ENCODE peak calls at places on chromosomes 5 and 9, in five cellular contexts. One of them, this sample, is unnamed.

GRCh38 chr9:93022721-93023520 is 35.6 kb upstream of the SUSD3 start:
- DNase-seq in transverse colon: no peak
- DNase-seq in cardiac muscle cell: no peak
- DNase-seq in ovary: peak
- DNase-seq in IMR-90: no peak
- DNase-seq in this sample: no peak

GRCh38 chr5:59587489-59588337 is 305.8 kb downstream of the PDE4D start:
- DNase-seq in ovary: no peak
- DNase-seq in cardiac muscle cell: peak
- DNase-seq in IMR-90: peak
- DNase-seq in transverse colon: peak
- DNase-seq in this sample: peak

GRCh38 chr9:80041821-80042220 is 470.1 kb downstream of the TLE4 start:
- DNase-seq in IMR-90: no peak
- DNase-seq in ovary: no peak
- DNase-seq in cardiac muscle cell: no peak
- DNase-seq in transverse colon: no peak
- DNase-seq in this sample: no peak

GRCh38 chr9:84216151-84216550 is 124.4 kb downstream of the SLC28A3 start:
- DNase-seq in cardiac muscle cell: no peak
- DNase-seq in ovary: no peak
- DNase-seq in IMR-90: peak
- DNase-seq in transverse colon: no peak
- DNase-seq in this sample: no peak

GRCh38 chr9:21395778-21396717 is 10.8 kb upstream of the IFNA2 start:
- DNase-seq in ovary: peak
- DNase-seq in IMR-90: no peak
- DNase-seq in transverse colon: peak
- DNase-seq in cardiac muscle cell: peak
- DNase-seq in this sample: peak

GRCh38 chr9:84716217-84716616 is 46.7 kb downstream of the NTRK2 start:
- DNase-seq in IMR-90: no peak
- DNase-seq in ovary: no peak
- DNase-seq in transverse colon: no peak
- DNase-seq in cardiac muscle cell: no peak
- DNase-seq in this sample: no peak

GRCh38 chr9:105027082-105027481 is 99.1 kb upstream of the ABCA1 start:
- DNase-seq in ovary: no peak
- DNase-seq in cardiac muscle cell: no peak
- DNase-seq in IMR-90: no peak
- DNase-seq in transverse colon: no peak
- DNase-seq in this sample: no peak

GRCh38 chr9:110255417-110256141 is 728 bp downstream of the TXN start:
- DNase-seq in transverse colon: peak
- DNase-seq in IMR-90: peak
- DNase-seq in ovary: peak
- DNase-seq in cardiac muscle cell: peak
- DNase-seq in this sample: peak

GRCh38 chr5:38468202-38468656 is 88.2 kb downstream of the LIFR start:
- DNase-seq in IMR-90: peak
- DNase-seq in ovary: no peak
- DNase-seq in transverse colon: no peak
- DNase-seq in cardiac muscle cell: no peak
- DNase-seq in this sample: no peak

GRCh38 chr5:137575847-137576246 is 76.7 kb upstream of the SPOCK1 start:
- DNase-seq in ovary: no peak
- DNase-seq in transverse colon: no peak
- DNase-seq in IMR-90: no peak
- DNase-seq in cardiac muscle cell: no peak
- DNase-seq in this sample: no peak

GRCh38 chr9:78923966-78924659 is 627.2 kb downstream of the PSAT1 start:
- DNase-seq in ovary: no peak
- DNase-seq in transverse colon: no peak
- DNase-seq in cardiac muscle cell: no peak
- DNase-seq in IMR-90: no peak
- DNase-seq in this sample: no peak

GRCh38 chr9:83669067-83669466 is 38.7 kb downstream of the UBQLN1 start:
- DNase-seq in IMR-90: peak
- DNase-seq in ovary: no peak
- DNase-seq in cardiac muscle cell: no peak
- DNase-seq in transverse colon: no peak
- DNase-seq in this sample: no peak

DNA sequence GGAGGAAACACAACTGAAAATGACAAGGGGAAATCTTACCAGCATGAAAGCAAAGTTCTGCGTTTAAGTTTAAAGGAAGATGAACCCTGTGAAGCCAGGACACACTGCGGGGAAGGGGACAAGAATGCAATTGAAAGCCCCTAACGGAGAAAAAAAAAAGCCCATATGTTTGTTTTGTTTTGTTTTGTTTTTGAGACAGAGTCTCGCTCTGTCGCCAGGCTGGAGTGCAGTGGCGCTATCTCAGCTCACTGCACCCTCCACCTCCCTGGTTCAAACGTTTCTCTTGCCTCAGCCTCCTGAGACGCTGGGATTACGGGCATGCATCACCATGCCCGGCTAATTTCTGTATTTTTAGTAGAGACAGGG is 2.9 kb downstream of the STK10 start:
- DNase-seq in ovary: no peak
- DNase-seq in transverse colon: no peak
- DNase-seq in cardiac muscle cell: no peak
- DNase-seq in IMR-90: no peak
- DNase-seq in this sample: no peak
- H3K27ac ChIP-seq in ovary: no peak
- H3K27ac ChIP-seq in transverse colon: peak
- H3K27ac ChIP-seq in cardiac muscle cell: no peak
- H3K27ac ChIP-seq in IMR-90: no peak
- H3K27ac ChIP-seq in this sample: peak

GRCh38 chr9:128416432-128417019 is 4.1 kb upstream of the CERCAM start:
- DNase-seq in IMR-90: no peak
- DNase-seq in ovary: no peak
- DNase-seq in transverse colon: no peak
- DNase-seq in cardiac muscle cell: no peak
- DNase-seq in this sample: no peak

GRCh38 chr9:128412120-128412790 is 8.4 kb upstream of the CERCAM start:
- DNase-seq in IMR-90: peak
- DNase-seq in transverse colon: peak
- DNase-seq in ovary: no peak
- DNase-seq in cardiac muscle cell: peak
- DNase-seq in this sample: peak

GRCh38 chr9:128415222-128415621 is 5.4 kb upstream of the CERCAM start:
- DNase-seq in ovary: no peak
- DNase-seq in transverse colon: no peak
- DNase-seq in IMR-90: no peak
- DNase-seq in cardiac muscle cell: no peak
- DNase-seq in this sample: no peak

GRCh38 chr9:128416014-128416413 is 4.6 kb upstream of the CERCAM start:
- DNase-seq in transverse colon: no peak
- DNase-seq in cardiac muscle cell: no peak
- DNase-seq in ovary: no peak
- DNase-seq in IMR-90: no peak
- DNase-seq in this sample: no peak

GRCh38 chr9:128414461-128414860 is 6.2 kb upstream of the CERCAM start:
- DNase-seq in cardiac muscle cell: no peak
- DNase-seq in IMR-90: no peak
- DNase-seq in transverse colon: no peak
- DNase-seq in ovary: no peak
- DNase-seq in this sample: no peak
- TF ChIP-seq CTCF in cardiac muscle cell: peak
- TF ChIP-seq CTCF in IMR-90: peak
- TF ChIP-seq CTCF in transverse colon: no peak
- TF ChIP-seq CTCF in ovary: no peak
- TF ChIP-seq CTCF in this sample: no peak

GRCh38 chr9:126665696-126666035 is 51.9 kb downstream of the LMX1B start:
- DNase-seq in cardiac muscle cell: no peak
- DNase-seq in IMR-90: no peak
- DNase-seq in ovary: no peak
- DNase-seq in transverse colon: no peak
- DNase-seq in this sample: no peak
- H3K4me3 ChIP-seq in cardiac muscle cell: no peak
- H3K4me3 ChIP-seq in IMR-90: no peak
- H3K4me3 ChIP-seq in ovary: no peak
- H3K4me3 ChIP-seq in transverse colon: no peak
- H3K4me3 ChIP-seq in this sample: no peak

GRCh38 chr9:112047538-112048066 is 127.5 kb downstream of the SUSD1 start:
- DNase-seq in cardiac muscle cell: no peak
- DNase-seq in ovary: no peak
- DNase-seq in IMR-90: no peak
- DNase-seq in transverse colon: no peak
- DNase-seq in this sample: no peak

GRCh38 chr9:112049834-112050516 is 125.1 kb downstream of the SUSD1 start:
- DNase-seq in cardiac muscle cell: no peak
- DNase-seq in ovary: no peak
- DNase-seq in transverse colon: no peak
- DNase-seq in IMR-90: no peak
- DNase-seq in this sample: no peak

GRCh38 chr9:112051812-112052211 is 123.3 kb downstream of the SUSD1 start:
- DNase-seq in ovary: no peak
- DNase-seq in IMR-90: no peak
- DNase-seq in transverse colon: no peak
- DNase-seq in cardiac muscle cell: no peak
- DNase-seq in this sample: no peak

GRCh38 chr9:112050544-112051475 is 124.3 kb downstream of the SUSD1 start:
- DNase-seq in IMR-90: peak
- DNase-seq in transverse colon: peak
- DNase-seq in cardiac muscle cell: no peak
- DNase-seq in ovary: no peak
- DNase-seq in this sample: peak

DNA sequence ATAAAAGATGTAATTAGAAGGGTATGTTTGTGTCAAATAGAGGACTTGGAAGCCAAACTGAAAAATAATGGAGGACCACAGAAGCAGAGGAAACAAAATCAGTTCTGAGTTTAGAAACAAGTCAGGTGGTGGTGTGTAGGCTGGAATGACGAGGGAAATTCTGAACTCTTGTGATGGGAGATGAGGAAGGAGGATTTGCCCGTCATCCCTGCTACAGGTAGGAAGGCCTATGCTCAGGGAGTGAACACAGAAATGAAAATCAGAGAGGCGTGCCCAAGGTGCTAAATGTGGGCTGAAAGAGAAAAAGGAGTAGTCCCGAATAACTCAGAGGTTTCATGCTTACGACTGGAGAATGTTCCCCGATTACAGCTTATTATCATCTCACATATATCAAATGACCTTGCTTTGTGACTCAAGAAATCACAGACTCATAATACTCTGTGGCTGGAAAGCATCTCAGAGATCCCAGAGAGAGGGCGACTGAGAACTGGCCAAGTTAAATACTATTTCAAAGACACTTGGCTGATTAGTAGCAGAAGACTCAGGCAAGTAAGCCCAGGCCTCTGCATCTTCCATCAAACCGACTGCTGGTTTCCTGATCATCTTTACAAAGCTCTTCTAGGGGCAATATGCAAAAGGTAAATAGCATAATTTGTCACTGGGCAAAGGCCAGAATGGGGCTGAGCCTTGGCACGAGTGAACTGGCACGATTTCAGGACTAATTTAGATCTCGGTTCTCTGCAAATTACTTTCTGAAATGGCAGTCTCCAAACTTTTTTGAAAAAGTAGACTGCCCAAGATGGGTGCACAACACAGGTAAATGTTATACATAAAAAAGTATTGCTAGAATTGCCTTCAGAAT is 125.9 kb downstream of the SUSD1 start:
- DNase-seq in ovary: no peak
- DNase-seq in IMR-90: peak
- DNase-seq in transverse colon: peak
- DNase-seq in cardiac muscle cell: no peak
- DNase-seq in this sample: peak
- H3K27ac ChIP-seq in ovary: no peak
- H3K27ac ChIP-seq in IMR-90: peak
- H3K27ac ChIP-seq in transverse colon: peak
- H3K27ac ChIP-seq in cardiac muscle cell: no peak
- H3K27ac ChIP-seq in this sample: peak

This sample was measured in stomach.